ENCODE peak calls at places on chromosome 5, in five cellular contexts. R is IMR-90, V is heart left ventricle, K is A549, D is spleen. P is an unnamed sample.
A peak's percentile ranks its signal among the peaks of the same experiment; 100 is the strongest.

GRCh38 chr5:39783756-39784421 is 359.1 kb upstream of the DAB2 start:
- DNase-seq in R (peak; percentile 66), V (no peak), D (no peak), K (no peak), P (no peak)

GRCh38 chr5:74516217-74516636 is 124.3 kb downstream of the ENC1 start:
- DNase-seq in D (no peak), V (peak; percentile 43), K (no peak), R (peak; percentile 49), P (no peak)

GRCh38 chr5:41748631-41749030 is 121.6 kb downstream of the OXCT1 start:
- DNase-seq in V (no peak), K (no peak), D (no peak), R (peak; percentile 50), P (no peak)

GRCh38 chr5:317086-317811 is 4.3 kb upstream of the AHRR start:
- DNase-seq in D (no peak), R (peak; percentile 74), K (peak; percentile 82), V (no peak), P (no peak)

GRCh38 chr5:92017786-92018185 is 634.7 kb upstream of the ARRDC3 start:
- DNase-seq in D (no peak), V (no peak), K (peak; percentile 5), R (peak; percentile 91), P (no peak)

GRCh38 chr5:74865293-74865798 is 841 bp downstream of the FAM169A start:
- DNase-seq in V (no peak), D (no peak), K (no peak), R (no peak), P (no peak)

GRCh38 chr5:10632110-10632903 is 68.4 kb downstream of the ANKRD33B start:
- DNase-seq in K (no peak), V (no peak), R (peak; percentile 59), D (peak; percentile 91), P (no peak)

GRCh38 chr5:36177715-36178556 is 26.0 kb downstream of the SKP2 start:
- DNase-seq in V (no peak), D (no peak), R (peak; percentile 65), K (peak; percentile 13), P (no peak)

GRCh38 chr5:106766913-106767312 is 903.8 kb downstream of the EFNA5 start:
- DNase-seq in D (no peak), R (no peak), K (no peak), V (no peak), P (no peak)

GRCh38 chr5:143397302-143398052 is 6.0 kb downstream of the NR3C1 start:
- DNase-seq in V (no peak), R (no peak), K (no peak), D (no peak), P (no peak)

GRCh38 chr5:6582507-6583048 is 50.3 kb downstream of the NSUN2 start:
- DNase-seq in V (no peak), K (no peak), D (no peak), R (no peak), P (no peak)
- H3K4me3 ChIP-seq in V (no peak overlapping the region), K (peak overlapping the region; percentile 42), D (peak overlapping the region; percentile 28), R (peak overlapping the region; percentile 30), P (no peak overlapping the region)

GRCh38 chr5:150781706-150782614 is 3.4 kb downstream of the SMIM3 start:
- DNase-seq in D (no peak), K (no peak), R (peak; percentile 96), V (peak; percentile 70), P (peak; percentile 55)
- TF ChIP-seq POLR2A in D (peak; percentile 32), K (no peak), R (peak; percentile 79), V (no peak), P (peak; percentile 73)

GRCh38 chr5:164600166-164600715 is 1094.8 kb downstream of the MAT2B start:
- DNase-seq in D (no peak), R (peak; percentile 86), V (no peak), K (no peak), P (no peak)

GRCh38 chr5:164600929-164601535 is 1095.6 kb downstream of the MAT2B start:
- DNase-seq in D (no peak), K (no peak), R (no peak), V (no peak), P (no peak)

DNA sequence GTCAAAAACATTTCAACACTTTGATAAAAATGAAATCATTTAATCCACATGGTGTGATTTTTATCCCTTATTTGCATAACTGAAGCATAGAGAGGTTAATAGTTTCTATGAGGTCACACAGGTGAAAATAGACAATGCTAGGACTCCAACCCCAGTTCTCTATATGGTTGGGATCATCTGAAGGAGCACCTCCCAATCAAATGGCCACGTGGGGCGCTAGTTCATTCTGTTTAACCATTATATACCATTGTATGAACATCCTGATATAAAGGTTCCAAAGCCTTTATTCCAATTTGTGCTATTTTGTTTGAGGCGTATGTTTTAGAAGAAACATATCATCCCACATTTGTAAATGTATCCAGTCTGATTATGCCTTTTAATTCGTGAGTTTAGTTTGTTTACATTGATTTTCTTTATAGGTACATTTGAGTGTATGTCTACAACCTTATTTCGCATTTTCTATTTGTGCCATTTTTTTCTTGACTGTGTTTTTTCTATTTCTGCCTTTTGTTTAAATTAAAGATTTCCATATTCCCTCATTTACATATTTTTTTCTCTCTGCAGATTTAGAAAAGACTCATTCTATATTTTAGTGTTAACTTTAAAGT is 1092.0 kb downstream of the MAT2B start:
- DNase-seq in R (no peak), K (no peak), V (no peak), D (no peak), P (no peak)
- H3K4me3 ChIP-seq in R (no peak overlapping the region), K (no peak overlapping the region), V (no peak overlapping the region), D (no peak overlapping the region), P (no peak overlapping the region)

DNA sequence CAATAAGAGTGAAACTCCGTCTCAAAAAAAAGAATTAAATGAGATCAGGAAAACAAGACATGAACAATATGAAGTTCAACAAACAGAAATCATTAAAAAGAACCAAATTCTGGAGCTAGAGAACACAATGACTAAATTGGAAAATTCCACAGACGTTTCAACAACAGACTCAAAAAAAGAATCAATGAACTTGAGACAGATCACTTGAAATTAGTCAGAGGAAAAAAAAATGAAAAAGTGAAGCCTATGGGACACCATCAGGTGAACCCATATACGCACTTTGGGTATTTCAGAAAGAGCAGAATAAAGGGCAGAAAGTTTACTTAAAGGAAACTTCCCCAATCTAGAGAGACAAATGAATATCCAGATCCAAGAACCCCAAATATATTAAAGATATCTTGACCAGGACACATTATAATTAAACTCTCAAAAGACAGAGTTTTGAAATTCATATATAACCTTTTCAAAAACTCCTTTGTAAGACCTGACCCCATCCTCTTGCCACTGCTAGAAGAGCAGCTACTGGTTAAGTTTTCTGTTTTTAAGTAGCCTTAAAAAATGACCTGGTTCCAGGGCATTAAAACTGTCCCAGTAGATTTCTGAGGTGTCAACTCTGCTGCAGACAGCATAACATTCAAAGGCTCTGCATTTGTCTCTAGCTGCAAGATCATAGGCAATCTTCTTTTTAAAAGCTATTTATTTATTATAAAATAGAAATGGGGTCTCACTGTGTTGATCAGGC is 7.7 kb upstream of the MATR3 start:
- DNase-seq in V (no peak), R (no peak), K (no peak), D (no peak), P (no peak)
- TF ChIP-seq POLR2A in V (no peak), R (no peak), K (no peak), D (no peak), P (no peak)

DNA sequence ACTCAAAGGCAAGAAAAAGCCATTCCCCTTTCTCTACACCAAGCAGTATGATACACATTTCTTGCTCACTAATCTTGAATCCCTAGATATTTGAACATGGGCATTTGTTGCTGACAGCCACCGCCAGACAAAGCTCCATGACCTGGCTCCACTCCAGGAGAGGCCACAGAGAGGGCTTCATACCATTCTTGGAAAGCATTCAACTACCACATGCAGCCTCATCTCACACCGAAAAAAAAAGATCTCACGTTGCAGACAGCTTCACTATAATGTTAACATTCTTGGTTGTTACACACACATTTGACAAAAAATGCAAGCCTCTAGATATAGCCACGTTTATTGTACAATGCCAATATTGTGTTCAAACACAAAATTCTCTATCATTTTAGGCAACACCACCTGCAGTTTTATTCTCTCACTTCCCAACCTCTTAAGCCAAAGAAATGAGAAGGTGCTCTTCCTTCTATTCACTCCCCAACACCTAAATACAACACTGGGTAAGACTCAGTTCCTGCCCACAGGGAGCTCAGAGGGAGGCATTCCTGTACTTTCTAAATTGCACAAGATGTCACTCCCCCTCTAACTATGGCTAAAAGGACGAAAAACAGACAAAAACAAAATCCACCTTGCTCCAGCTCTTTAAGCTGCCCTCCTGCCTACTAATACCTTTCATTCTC is 222.4 kb downstream of the TSSK1B start:
- DNase-seq in K (no peak), V (peak; percentile 65), R (peak; percentile 73), D (no peak), P (no peak)
- H3K4me3 ChIP-seq in K (no peak overlapping the region), V (no peak overlapping the region), R (no peak overlapping the region), D (no peak overlapping the region), P (no peak overlapping the region)

GRCh38 chr5:150758534-150759333 is at the start of gene DCTN4:
- DNase-seq in K (peak; percentile 98), R (peak; percentile 99), V (peak; percentile 97), D (peak; percentile 98), P (peak; percentile 98)
- TF ChIP-seq POLR2A in K (peak; percentile 66), R (peak; percentile 88), V (no peak), D (peak; percentile 26), P (peak; percentile 48)

GRCh38 chr5:99019254-99019653 is 90.4 kb upstream of the CHD1 start:
- DNase-seq in R (no peak), V (no peak), D (no peak), K (no peak), P (no peak)
- H3K4me3 ChIP-seq in R (no peak overlapping the region), V (no peak overlapping the region), D (no peak overlapping the region), K (no peak overlapping the region), P (no peak overlapping the region)

P was measured in gastrocnemius medialis.